ENCODE peak calls at places on chromosomes 7 and 10, in seven cellular contexts. One of them, this sample, is unnamed.

GRCh38 chr7:149733554-149734513 is 39.6 kb downstream of the ZNF467 start:
- DNase-seq in GM23248: no peak
- DNase-seq in colonic mucosa: no peak
- DNase-seq in mesendoderm: no peak
- DNase-seq in IMR-90: no peak
- DNase-seq in mammary epithelial cell: no peak
- DNase-seq in MM.1S: no peak
- DNase-seq in this sample: no peak

GRCh38 chr7:69430502-69431145 is 167.7 kb upstream of the AUTS2 start:
- DNase-seq in IMR-90: no peak
- DNase-seq in colonic mucosa: peak
- DNase-seq in mesendoderm: peak
- DNase-seq in MM.1S: no peak
- DNase-seq in GM23248: peak
- DNase-seq in mammary epithelial cell: no peak
- DNase-seq in this sample: no peak

GRCh38 chr10:33735463-33735862 is 401.0 kb upstream of the NRP1 start:
- DNase-seq in MM.1S: peak
- DNase-seq in colonic mucosa: no peak
- DNase-seq in IMR-90: peak
- DNase-seq in GM23248: peak
- DNase-seq in mammary epithelial cell: peak
- DNase-seq in mesendoderm: no peak
- DNase-seq in this sample: no peak

GRCh38 chr10:73898730-73899400 is 12.1 kb upstream of the PLAU start:
- DNase-seq in mammary epithelial cell: no peak
- DNase-seq in MM.1S: no peak
- DNase-seq in mesendoderm: no peak
- DNase-seq in IMR-90: peak
- DNase-seq in GM23248: peak
- DNase-seq in colonic mucosa: no peak
- DNase-seq in this sample: no peak

GRCh38 chr7:36723951-36724664 is at the start of gene AOAH:
- DNase-seq in mesendoderm: no peak
- DNase-seq in colonic mucosa: peak
- DNase-seq in IMR-90: no peak
- DNase-seq in mammary epithelial cell: no peak
- DNase-seq in MM.1S: peak
- DNase-seq in GM23248: no peak
- DNase-seq in this sample: no peak

GRCh38 chr10:47276071-47276470 is 23.9 kb upstream of the GDF10 start:
- DNase-seq in colonic mucosa: no peak
- DNase-seq in mammary epithelial cell: no peak
- DNase-seq in IMR-90: no peak
- DNase-seq in GM23248: no peak
- DNase-seq in mesendoderm: no peak
- DNase-seq in MM.1S: no peak
- DNase-seq in this sample: no peak

GRCh38 chr10:80444646-80445319 is 9.3 kb upstream of the TSPAN14 start:
- DNase-seq in IMR-90: peak
- DNase-seq in GM23248: peak
- DNase-seq in mammary epithelial cell: peak
- DNase-seq in MM.1S: peak
- DNase-seq in colonic mucosa: peak
- DNase-seq in mesendoderm: peak
- DNase-seq in this sample: no peak

GRCh38 chr7:129741743-129742213 is 130.3 kb downstream of the NRF1 start:
- DNase-seq in GM23248: no peak
- DNase-seq in mesendoderm: peak
- DNase-seq in IMR-90: no peak
- DNase-seq in mammary epithelial cell: no peak
- DNase-seq in MM.1S: peak
- DNase-seq in colonic mucosa: no peak
- DNase-seq in this sample: no peak

GRCh38 chr10:11112718-11113117 is 95.0 kb downstream of the CELF2 start:
- DNase-seq in colonic mucosa: no peak
- DNase-seq in GM23248: no peak
- DNase-seq in mesendoderm: no peak
- DNase-seq in MM.1S: no peak
- DNase-seq in mammary epithelial cell: no peak
- DNase-seq in IMR-90: peak
- DNase-seq in this sample: no peak

GRCh38 chr7:159040912-159041711 is 103.6 kb downstream of the VIPR2 start:
- DNase-seq in IMR-90: no peak
- DNase-seq in MM.1S: no peak
- DNase-seq in mesendoderm: no peak
- DNase-seq in colonic mucosa: peak
- DNase-seq in mammary epithelial cell: no peak
- DNase-seq in GM23248: no peak
- DNase-seq in this sample: no peak

GRCh38 chr7:130040576-130040975 is 10.6 kb downstream of the ZC3HC1 start:
- DNase-seq in mesendoderm: no peak
- DNase-seq in GM23248: no peak
- DNase-seq in mammary epithelial cell: no peak
- DNase-seq in IMR-90: no peak
- DNase-seq in colonic mucosa: no peak
- DNase-seq in MM.1S: no peak
- DNase-seq in this sample: no peak

GRCh38 chr10:49616421-49617230 is 2.8 kb downstream of the CHAT start:
- DNase-seq in mammary epithelial cell: no peak
- DNase-seq in colonic mucosa: no peak
- DNase-seq in MM.1S: no peak
- DNase-seq in IMR-90: no peak
- DNase-seq in mesendoderm: no peak
- DNase-seq in GM23248: no peak
- DNase-seq in this sample: no peak

GRCh38 chr10:93999401-93999851 is 5.7 kb downstream of the PLCE1 start:
- DNase-seq in mesendoderm: peak
- DNase-seq in mammary epithelial cell: peak
- DNase-seq in MM.1S: no peak
- DNase-seq in IMR-90: peak
- DNase-seq in GM23248: peak
- DNase-seq in colonic mucosa: peak
- DNase-seq in this sample: no peak

GRCh38 chr10:86316274-86316835 is 50.2 kb downstream of the GRID1 start:
- DNase-seq in GM23248: no peak
- DNase-seq in colonic mucosa: no peak
- DNase-seq in IMR-90: no peak
- DNase-seq in mammary epithelial cell: no peak
- DNase-seq in MM.1S: no peak
- DNase-seq in mesendoderm: no peak
- DNase-seq in this sample: no peak

GRCh38 chr7:18402488-18403183 is 92.9 kb upstream of the HDAC9 start:
- DNase-seq in IMR-90: peak
- DNase-seq in GM23248: peak
- DNase-seq in MM.1S: no peak
- DNase-seq in colonic mucosa: no peak
- DNase-seq in mesendoderm: no peak
- DNase-seq in mammary epithelial cell: no peak
- DNase-seq in this sample: no peak

GRCh38 chr7:38840736-38841460 is 68.1 kb downstream of the VPS41 start:
- DNase-seq in colonic mucosa: no peak
- DNase-seq in GM23248: peak
- DNase-seq in IMR-90: peak
- DNase-seq in mesendoderm: no peak
- DNase-seq in mammary epithelial cell: peak
- DNase-seq in MM.1S: no peak
- DNase-seq in this sample: no peak

GRCh38 chr10:16155761-16156322 is 281.0 kb upstream of the PTER start:
- DNase-seq in mesendoderm: peak
- DNase-seq in IMR-90: no peak
- DNase-seq in MM.1S: no peak
- DNase-seq in colonic mucosa: no peak
- DNase-seq in mammary epithelial cell: no peak
- DNase-seq in GM23248: no peak
- DNase-seq in this sample: peak

GRCh38 chr10:21972584-21972983 is 30.9 kb downstream of the DNAJC1 start:
- DNase-seq in GM23248: no peak
- DNase-seq in mesendoderm: no peak
- DNase-seq in IMR-90: no peak
- DNase-seq in MM.1S: peak
- DNase-seq in colonic mucosa: no peak
- DNase-seq in mammary epithelial cell: no peak
- DNase-seq in this sample: no peak

GRCh38 chr7:22884911-22885823 is 62.5 kb upstream of the TOMM7 start:
- DNase-seq in mammary epithelial cell: no peak
- DNase-seq in MM.1S: peak
- DNase-seq in colonic mucosa: no peak
- DNase-seq in mesendoderm: no peak
- DNase-seq in GM23248: peak
- DNase-seq in IMR-90: peak
- DNase-seq in this sample: no peak

GRCh38 chr7:150830957-150831356 is 21.4 kb upstream of the AOC1 start:
- DNase-seq in mesendoderm: no peak
- DNase-seq in colonic mucosa: peak
- DNase-seq in MM.1S: no peak
- DNase-seq in IMR-90: no peak
- DNase-seq in GM23248: no peak
- DNase-seq in mammary epithelial cell: no peak
- DNase-seq in this sample: no peak

GRCh38 chr10:35487336-35488034 is 117.7 kb upstream of the GJD4 start:
- DNase-seq in IMR-90: peak
- DNase-seq in mesendoderm: peak
- DNase-seq in GM23248: peak
- DNase-seq in colonic mucosa: no peak
- DNase-seq in mammary epithelial cell: no peak
- DNase-seq in MM.1S: no peak
- DNase-seq in this sample: no peak

GRCh38 chr7:139452948-139453672 is 30.4 kb downstream of the KLRG2 start:
- DNase-seq in mesendoderm: peak
- DNase-seq in GM23248: peak
- DNase-seq in MM.1S: no peak
- DNase-seq in IMR-90: peak
- DNase-seq in colonic mucosa: no peak
- DNase-seq in mammary epithelial cell: no peak
- DNase-seq in this sample: no peak

GRCh38 chr10:70648427-70648826 is 23.9 kb upstream of the ADAMTS14 start:
- DNase-seq in IMR-90: no peak
- DNase-seq in colonic mucosa: no peak
- DNase-seq in mammary epithelial cell: peak
- DNase-seq in mesendoderm: peak
- DNase-seq in MM.1S: no peak
- DNase-seq in GM23248: no peak
- DNase-seq in this sample: no peak

DNA sequence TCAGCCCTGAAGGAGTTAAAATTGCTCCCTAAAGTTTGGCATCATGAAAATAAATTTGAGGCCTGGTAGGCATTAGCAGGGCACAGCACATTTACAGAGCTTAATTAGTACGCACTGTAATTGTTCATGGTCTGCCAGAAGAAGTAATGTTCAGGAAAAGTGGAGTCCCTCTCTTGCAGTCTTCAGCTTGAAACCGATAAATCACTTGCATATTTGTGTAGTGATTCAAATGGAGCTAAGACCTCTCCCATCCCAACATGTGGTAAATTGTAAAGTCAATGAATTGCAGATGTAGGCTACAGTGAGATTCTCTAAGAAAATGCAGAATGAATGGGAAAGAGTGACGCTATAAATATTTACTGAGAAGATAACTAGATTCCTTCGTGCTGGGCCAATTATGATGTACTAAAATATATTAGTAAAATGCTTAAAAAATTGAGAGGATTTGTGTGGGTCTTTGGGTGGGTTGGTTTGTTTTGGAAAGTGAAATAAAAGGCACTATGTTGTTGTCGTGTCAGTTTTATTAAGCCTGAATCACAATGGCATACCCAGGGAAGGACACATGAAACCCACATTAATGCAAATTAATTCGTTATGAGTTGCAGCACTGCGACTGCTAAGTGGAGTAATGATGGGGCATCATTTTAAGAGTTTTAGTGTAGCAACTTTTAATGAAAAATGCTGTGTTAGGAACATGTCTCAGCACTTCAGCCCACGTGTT is 8.4 kb downstream of the TCF7L2 start:
- DNase-seq in MM.1S: no peak
- DNase-seq in mesendoderm: peak
- DNase-seq in GM23248: peak
- DNase-seq in mammary epithelial cell: no peak
- DNase-seq in colonic mucosa: no peak
- DNase-seq in IMR-90: peak
- DNase-seq in this sample: no peak
- H3K9ac ChIP-seq in MM.1S: no peak
- H3K9ac ChIP-seq in mesendoderm: peak
- H3K9ac ChIP-seq in GM23248: peak
- H3K9ac ChIP-seq in mammary epithelial cell: peak
- H3K9ac ChIP-seq in colonic mucosa: peak
- H3K9ac ChIP-seq in IMR-90: peak
- H3K9ac ChIP-seq in this sample: peak

DNA sequence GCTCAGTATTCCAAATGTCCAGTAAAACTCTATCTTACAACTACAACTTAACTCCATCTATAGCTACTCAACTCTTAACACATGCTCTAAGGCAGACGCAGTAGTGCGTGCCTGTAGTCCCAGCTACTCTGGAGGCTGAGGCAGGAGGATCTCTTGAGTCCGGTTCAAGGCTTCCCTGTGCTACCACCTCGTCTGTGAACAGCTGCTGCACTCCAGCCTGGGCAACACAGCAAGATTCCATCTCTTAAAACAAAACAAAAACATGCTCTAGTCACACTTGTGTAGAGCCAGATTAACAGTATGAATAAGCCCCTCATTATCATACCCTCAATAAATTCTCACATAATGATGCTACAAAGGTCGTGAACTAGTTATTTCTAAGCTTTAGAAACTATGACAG is 3.6 kb downstream of the BAZ1B start:
- DNase-seq in MM.1S: no peak
- DNase-seq in colonic mucosa: no peak
- DNase-seq in IMR-90: no peak
- DNase-seq in GM23248: no peak
- DNase-seq in mammary epithelial cell: no peak
- DNase-seq in mesendoderm: no peak
- DNase-seq in this sample: no peak
- H3K9ac ChIP-seq in MM.1S: no peak
- H3K9ac ChIP-seq in colonic mucosa: no peak
- H3K9ac ChIP-seq in IMR-90: no peak
- H3K9ac ChIP-seq in GM23248: no peak
- H3K9ac ChIP-seq in mammary epithelial cell: no peak
- H3K9ac ChIP-seq in mesendoderm: peak
- H3K9ac ChIP-seq in this sample: no peak

GRCh38 chr10:110268931-110269640 is 35.6 kb downstream of the SMNDC1 start:
- DNase-seq in IMR-90: no peak
- DNase-seq in GM23248: no peak
- DNase-seq in colonic mucosa: no peak
- DNase-seq in mammary epithelial cell: no peak
- DNase-seq in mesendoderm: no peak
- DNase-seq in MM.1S: no peak
- DNase-seq in this sample: no peak
- H3K9ac ChIP-seq in IMR-90: no peak
- H3K9ac ChIP-seq in GM23248: no peak
- H3K9ac ChIP-seq in colonic mucosa: peak
- H3K9ac ChIP-seq in mammary epithelial cell: no peak
- H3K9ac ChIP-seq in mesendoderm: no peak
- H3K9ac ChIP-seq in MM.1S: no peak
- H3K9ac ChIP-seq in this sample: no peak

DNA sequence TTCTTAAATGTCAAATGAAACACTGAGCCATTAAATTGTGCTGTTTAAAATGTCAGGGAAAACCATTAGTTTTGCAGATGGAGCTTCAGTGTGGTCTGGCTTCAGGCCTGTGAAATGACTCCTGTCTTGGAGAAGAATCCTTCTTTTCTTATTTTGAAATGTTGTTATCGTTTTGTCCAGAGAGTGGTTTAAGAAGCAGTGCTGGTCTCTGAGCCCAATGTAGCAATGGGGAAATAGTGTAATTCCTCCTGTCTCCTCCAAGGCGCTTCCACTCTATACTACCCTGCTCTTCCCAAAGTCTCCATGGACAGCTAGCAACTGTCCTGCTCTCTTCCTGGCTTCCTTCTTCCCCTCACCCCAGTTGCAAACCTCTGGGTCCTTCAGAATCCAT is 177.6 kb downstream of the REEP3 start:
- DNase-seq in IMR-90: no peak
- DNase-seq in mesendoderm: no peak
- DNase-seq in colonic mucosa: no peak
- DNase-seq in MM.1S: no peak
- DNase-seq in mammary epithelial cell: no peak
- DNase-seq in GM23248: peak
- DNase-seq in this sample: no peak
- H3K9ac ChIP-seq in IMR-90: no peak
- H3K9ac ChIP-seq in mesendoderm: no peak
- H3K9ac ChIP-seq in colonic mucosa: no peak
- H3K9ac ChIP-seq in MM.1S: no peak
- H3K9ac ChIP-seq in mammary epithelial cell: no peak
- H3K9ac ChIP-seq in GM23248: no peak
- H3K9ac ChIP-seq in this sample: no peak